ENCODE peak calls at places on chromosomes 16 and 17, in eight cellular contexts. One of them, this sample, is unnamed.

GRCh38 chr16:47711809-47712208 is 250.7 kb downstream of the PHKB start:
- DNase-seq in AG04450: no peak
- DNase-seq in fibroblast of lung: no peak
- DNase-seq in NCI-H345: no peak
- DNase-seq in AG10803: no peak
- DNase-seq in NCI-H774: no peak
- DNase-seq in CD8-positive, alpha-beta memory T cell: no peak
- DNase-seq in hypothalamus: no peak
- DNase-seq in this sample: no peak

GRCh38 chr17:46811978-46812583 is 6.4 kb downstream of the WNT3 start:
- DNase-seq in AG04450: peak
- DNase-seq in fibroblast of lung: peak
- DNase-seq in NCI-H345: no peak
- DNase-seq in AG10803: peak
- DNase-seq in NCI-H774: no peak
- DNase-seq in CD8-positive, alpha-beta memory T cell: no peak
- DNase-seq in hypothalamus: no peak
- DNase-seq in this sample: peak

GRCh38 chr17:63966646-63967265 is 6.0 kb downstream of the SCN4A start:
- DNase-seq in AG04450: no peak
- DNase-seq in fibroblast of lung: no peak
- DNase-seq in NCI-H345: no peak
- DNase-seq in AG10803: no peak
- DNase-seq in NCI-H774: no peak
- DNase-seq in CD8-positive, alpha-beta memory T cell: peak
- DNase-seq in hypothalamus: no peak
- DNase-seq in this sample: no peak

GRCh38 chr17:16269658-16270057 is 52.6 kb downstream of the PIGL start:
- DNase-seq in AG04450: no peak
- DNase-seq in fibroblast of lung: peak
- DNase-seq in NCI-H345: no peak
- DNase-seq in AG10803: peak
- DNase-seq in NCI-H774: no peak
- DNase-seq in CD8-positive, alpha-beta memory T cell: no peak
- DNase-seq in hypothalamus: no peak
- DNase-seq in this sample: no peak

GRCh38 chr16:8848231-8848938 is 20.4 kb downstream of the CARHSP1 start:
- DNase-seq in AG04450: no peak
- DNase-seq in fibroblast of lung: no peak
- DNase-seq in NCI-H345: no peak
- DNase-seq in AG10803: no peak
- DNase-seq in NCI-H774: no peak
- DNase-seq in CD8-positive, alpha-beta memory T cell: no peak
- DNase-seq in hypothalamus: no peak
- DNase-seq in this sample: no peak

GRCh38 chr16:11273721-11274324 is 394 bp upstream of the PRM3 start:
- DNase-seq in AG04450: no peak
- DNase-seq in fibroblast of lung: no peak
- DNase-seq in NCI-H345: no peak
- DNase-seq in AG10803: no peak
- DNase-seq in NCI-H774: no peak
- DNase-seq in CD8-positive, alpha-beta memory T cell: no peak
- DNase-seq in hypothalamus: no peak
- DNase-seq in this sample: no peak

GRCh38 chr17:67982034-67982640 is 14.1 kb downstream of the C17orf58 start:
- DNase-seq in AG04450: no peak
- DNase-seq in fibroblast of lung: no peak
- DNase-seq in NCI-H345: no peak
- DNase-seq in AG10803: no peak
- DNase-seq in NCI-H774: no peak
- DNase-seq in CD8-positive, alpha-beta memory T cell: no peak
- DNase-seq in hypothalamus: no peak
- DNase-seq in this sample: no peak

GRCh38 chr17:21007646-21008045 is 35.2 kb downstream of the USP22 start:
- DNase-seq in AG04450: no peak
- DNase-seq in fibroblast of lung: no peak
- DNase-seq in NCI-H345: no peak
- DNase-seq in AG10803: no peak
- DNase-seq in NCI-H774: no peak
- DNase-seq in CD8-positive, alpha-beta memory T cell: no peak
- DNase-seq in hypothalamus: no peak
- DNase-seq in this sample: no peak

GRCh38 chr16:89363621-89364393 is 126.6 kb downstream of the ANKRD11 start:
- DNase-seq in AG04450: no peak
- DNase-seq in fibroblast of lung: peak
- DNase-seq in NCI-H345: no peak
- DNase-seq in AG10803: peak
- DNase-seq in NCI-H774: no peak
- DNase-seq in CD8-positive, alpha-beta memory T cell: peak
- DNase-seq in hypothalamus: no peak
- DNase-seq in this sample: no peak

GRCh38 chr17:20066253-20066652 is 57.1 kb downstream of the SPECC1 start:
- DNase-seq in AG04450: peak
- DNase-seq in fibroblast of lung: peak
- DNase-seq in NCI-H345: no peak
- DNase-seq in AG10803: peak
- DNase-seq in NCI-H774: no peak
- DNase-seq in CD8-positive, alpha-beta memory T cell: no peak
- DNase-seq in hypothalamus: no peak
- DNase-seq in this sample: peak

GRCh38 chr17:80758793-80759673 is 214.4 kb downstream of the RPTOR start:
- DNase-seq in AG04450: no peak
- DNase-seq in fibroblast of lung: no peak
- DNase-seq in NCI-H345: no peak
- DNase-seq in AG10803: no peak
- DNase-seq in NCI-H774: no peak
- DNase-seq in CD8-positive, alpha-beta memory T cell: peak
- DNase-seq in hypothalamus: no peak
- DNase-seq in this sample: peak

GRCh38 chr16:68345351-68345810 is 34.6 kb downstream of the PRMT7 start:
- DNase-seq in AG04450: no peak
- DNase-seq in fibroblast of lung: peak
- DNase-seq in NCI-H345: no peak
- DNase-seq in AG10803: no peak
- DNase-seq in NCI-H774: no peak
- DNase-seq in CD8-positive, alpha-beta memory T cell: no peak
- DNase-seq in hypothalamus: no peak
- DNase-seq in this sample: no peak

GRCh38 chr16:51359141-51359960 is 208.3 kb upstream of the SALL1 start:
- DNase-seq in AG04450: peak
- DNase-seq in fibroblast of lung: peak
- DNase-seq in NCI-H345: no peak
- DNase-seq in AG10803: peak
- DNase-seq in NCI-H774: no peak
- DNase-seq in CD8-positive, alpha-beta memory T cell: no peak
- DNase-seq in hypothalamus: peak
- DNase-seq in this sample: peak

GRCh38 chr17:64441772-64442549 is 7.0 kb upstream of the MILR1 start:
- DNase-seq in AG04450: no peak
- DNase-seq in fibroblast of lung: peak
- DNase-seq in NCI-H345: no peak
- DNase-seq in AG10803: peak
- DNase-seq in NCI-H774: no peak
- DNase-seq in CD8-positive, alpha-beta memory T cell: peak
- DNase-seq in hypothalamus: no peak
- DNase-seq in this sample: no peak

GRCh38 chr16:64654137-64654652 is 467.7 kb downstream of the CDH11 start:
- DNase-seq in AG04450: peak
- DNase-seq in fibroblast of lung: peak
- DNase-seq in NCI-H345: no peak
- DNase-seq in AG10803: peak
- DNase-seq in NCI-H774: no peak
- DNase-seq in CD8-positive, alpha-beta memory T cell: no peak
- DNase-seq in hypothalamus: no peak
- DNase-seq in this sample: no peak

GRCh38 chr17:338442-339192 is 14.0 kb downstream of the RPH3AL start:
- DNase-seq in AG04450: no peak
- DNase-seq in fibroblast of lung: no peak
- DNase-seq in NCI-H345: no peak
- DNase-seq in AG10803: no peak
- DNase-seq in NCI-H774: no peak
- DNase-seq in CD8-positive, alpha-beta memory T cell: no peak
- DNase-seq in hypothalamus: no peak
- DNase-seq in this sample: no peak

GRCh38 chr17:9258115-9259020 is 237.1 kb downstream of the NTN1 start:
- DNase-seq in AG04450: no peak
- DNase-seq in fibroblast of lung: peak
- DNase-seq in NCI-H345: peak
- DNase-seq in AG10803: no peak
- DNase-seq in NCI-H774: no peak
- DNase-seq in CD8-positive, alpha-beta memory T cell: no peak
- DNase-seq in hypothalamus: no peak
- DNase-seq in this sample: no peak

GRCh38 chr17:69913241-69914015 is 161.6 kb upstream of the KCNJ16 start:
- DNase-seq in AG04450: no peak
- DNase-seq in fibroblast of lung: peak
- DNase-seq in NCI-H345: no peak
- DNase-seq in AG10803: peak
- DNase-seq in NCI-H774: no peak
- DNase-seq in CD8-positive, alpha-beta memory T cell: no peak
- DNase-seq in hypothalamus: no peak
- DNase-seq in this sample: no peak

GRCh38 chr17:75288784-75289121 is 480 bp downstream of the SLC25A19 start:
- DNase-seq in AG04450: no peak
- DNase-seq in fibroblast of lung: no peak
- DNase-seq in NCI-H345: peak
- DNase-seq in AG10803: no peak
- DNase-seq in NCI-H774: peak
- DNase-seq in CD8-positive, alpha-beta memory T cell: no peak
- DNase-seq in hypothalamus: no peak
- DNase-seq in this sample: no peak

GRCh38 chr17:34370376-34370996 is 7.5 kb upstream of the CCL1 start:
- DNase-seq in AG04450: no peak
- DNase-seq in fibroblast of lung: no peak
- DNase-seq in NCI-H345: no peak
- DNase-seq in AG10803: no peak
- DNase-seq in NCI-H774: no peak
- DNase-seq in CD8-positive, alpha-beta memory T cell: no peak
- DNase-seq in hypothalamus: no peak
- DNase-seq in this sample: no peak

GRCh38 chr16:11312718-11313492 is 31.8 kb upstream of the PRM1 start:
- DNase-seq in AG04450: no peak
- DNase-seq in fibroblast of lung: peak
- DNase-seq in NCI-H345: peak
- DNase-seq in AG10803: peak
- DNase-seq in NCI-H774: peak
- DNase-seq in CD8-positive, alpha-beta memory T cell: no peak
- DNase-seq in hypothalamus: no peak
- DNase-seq in this sample: peak

GRCh38 chr16:81036751-81037350 is 1.2 kb downstream of the ATMIN start:
- DNase-seq in AG04450: no peak
- DNase-seq in fibroblast of lung: peak
- DNase-seq in NCI-H345: no peak
- DNase-seq in AG10803: peak
- DNase-seq in NCI-H774: no peak
- DNase-seq in CD8-positive, alpha-beta memory T cell: no peak
- DNase-seq in hypothalamus: no peak
- DNase-seq in this sample: no peak

GRCh38 chr16:71854369-71854948 is 8.7 kb downstream of the ATXN1L start:
- DNase-seq in AG04450: no peak
- DNase-seq in fibroblast of lung: no peak
- DNase-seq in NCI-H345: no peak
- DNase-seq in AG10803: no peak
- DNase-seq in NCI-H774: no peak
- DNase-seq in CD8-positive, alpha-beta memory T cell: no peak
- DNase-seq in hypothalamus: no peak
- DNase-seq in this sample: no peak

GRCh38 chr17:57440522-57441269 is 184.4 kb downstream of the MSI2 start:
- DNase-seq in AG04450: peak
- DNase-seq in fibroblast of lung: peak
- DNase-seq in NCI-H345: peak
- DNase-seq in AG10803: peak
- DNase-seq in NCI-H774: peak
- DNase-seq in CD8-positive, alpha-beta memory T cell: peak
- DNase-seq in hypothalamus: no peak
- DNase-seq in this sample: peak

GRCh38 chr16:27721548-27722265 is 171.8 kb downstream of the KATNIP start:
- DNase-seq in AG04450: peak
- DNase-seq in fibroblast of lung: peak
- DNase-seq in NCI-H345: no peak
- DNase-seq in AG10803: peak
- DNase-seq in NCI-H774: no peak
- DNase-seq in CD8-positive, alpha-beta memory T cell: no peak
- DNase-seq in hypothalamus: peak
- DNase-seq in this sample: peak

GRCh38 chr17:48153711-48154642 is 46.4 kb downstream of the SNX11 start:
- DNase-seq in AG04450: peak
- DNase-seq in fibroblast of lung: peak
- DNase-seq in NCI-H345: peak
- DNase-seq in AG10803: peak
- DNase-seq in NCI-H774: peak
- DNase-seq in CD8-positive, alpha-beta memory T cell: no peak
- DNase-seq in hypothalamus: no peak
- DNase-seq in this sample: no peak

This sample was measured in uterus.